ENCODE peak calls at places on chromosomes 12 and 14, in five cellular contexts. L, M, E, D and O are unnamed samples.

GRCh38 chr12:118714051-118714460 is 267.3 kb upstream of the SRRM4 start:
- DNase-seq in E (no peak), D (no peak), M (peak), L (peak), O (peak)

GRCh38 chr12:96246926-96247566 is 52.9 kb downstream of the ELK3 start:
- DNase-seq in D (no peak), M (no peak), L (no peak), E (no peak), O (no peak)

GRCh38 chr14:93936245-93936644 is 9.1 kb downstream of the FAM181A start:
- DNase-seq in E (no peak), D (no peak), M (peak), L (peak), O (peak)

GRCh38 chr14:23140389-23140788 is 21.3 kb upstream of the CEBPE start:
- DNase-seq in E (no peak), D (no peak), L (no peak), M (no peak), O (no peak)

GRCh38 chr14:101360045-101360931 is 201.0 kb upstream of the DIO3 start:
- DNase-seq in D (no peak), L (no peak), M (no peak), E (no peak), O (no peak)

GRCh38 chr14:95192306-95192705 is 35.0 kb upstream of the DICER1 start:
- DNase-seq in M (no peak), E (no peak), L (no peak), D (no peak), O (no peak)

GRCh38 chr12:127957001-127957660 is 309.8 kb upstream of the TMEM132C start:
- DNase-seq in E (no peak), M (no peak), D (peak), L (no peak), O (no peak)

GRCh38 chr12:93922583-93923006 is 225.8 kb upstream of the PLXNC1 start:
- DNase-seq in M (no peak), D (no peak), L (no peak), E (no peak), O (no peak)

GRCh38 chr14:61493239-61493638 is 171.9 kb downstream of the PRKCH start:
- DNase-seq in M (no peak), D (peak), L (no peak), E (peak), O (no peak)

GRCh38 chr12:68871899-68872298 is 61.1 kb downstream of the CPM start:
- DNase-seq in D (no peak), L (no peak), E (no peak), M (peak), O (no peak)

GRCh38 chr12:630656-631632 is 32.3 kb downstream of the NINJ2 start:
- DNase-seq in L (no peak), E (no peak), D (no peak), M (no peak), O (no peak)

GRCh38 chr14:61203059-61203753 is 77.9 kb downstream of the TMEM30B start:
- DNase-seq in L (no peak), D (no peak), E (no peak), M (no peak), O (no peak)

GRCh38 chr12:51980051-51980808 is 26.5 kb upstream of the TAMALIN start:
- DNase-seq in L (peak), D (peak), E (peak), M (peak), O (peak)

GRCh38 chr12:77231548-77231947 is 166.2 kb upstream of the E2F7 start:
- DNase-seq in E (peak), L (no peak), M (no peak), D (peak), O (peak)

GRCh38 chr14:31898835-31899528 is 178.1 kb upstream of the ARHGAP5 start:
- DNase-seq in L (no peak), D (no peak), M (no peak), E (no peak), O (no peak)

GRCh38 chr14:75960219-75960618 is 21.6 kb downstream of the TGFB3 start:
- DNase-seq in D (no peak), E (no peak), L (no peak), M (no peak), O (no peak)

GRCh38 chr14:60151715-60152114 is 13.5 kb downstream of the DHRS7 start:
- DNase-seq in L (no peak), E (peak), M (no peak), D (peak), O (peak)

GRCh38 chr12:5391638-5392037 is 40.3 kb upstream of the NTF3 start:
- DNase-seq in D (peak), M (no peak), E (peak), L (no peak), O (no peak)

GRCh38 chr12:110109037-110109836 is 14.9 kb upstream of the IFT81 start:
- DNase-seq in D (peak), E (peak), L (no peak), M (no peak), O (no peak)

GRCh38 chr14:22900088-22900799 is 17.2 kb downstream of the REM2 start:
- DNase-seq in M (peak), L (peak), D (peak), E (peak), O (peak)

GRCh38 chr14:96380735-96381134 is 11.2 kb upstream of the AK7 start:
- DNase-seq in D (no peak), M (no peak), L (no peak), E (no peak), O (no peak)

GRCh38 chr12:124547626-124548025 is 19.8 kb downstream of the NCOR2 start:
- DNase-seq in E (no peak), D (no peak), L (no peak), M (no peak), O (no peak)

GRCh38 chr14:22812744-22813143 is 2.5 kb downstream of the SLC7A7 start:
- DNase-seq in M (no peak), E (no peak), D (no peak), L (no peak), O (no peak)

GRCh38 chr12:127162902-127163301 is 1104.1 kb upstream of the TMEM132C start:
- DNase-seq in L (no peak), D (peak), E (peak), M (no peak), O (no peak)

GRCh38 chr14:64787619-64788018 is 83.4 kb downstream of the PLEKHG3 start:
- DNase-seq in E (no peak), L (no peak), D (no peak), M (no peak), O (no peak)

GRCh38 chr14:50038398-50039119 is 77.8 kb downstream of the VCPKMT start:
- DNase-seq in E (peak), L (no peak), M (no peak), D (peak), O (no peak)